ENCODE peak calls at places on chromosomes 7 and 10, in nine cellular contexts. One of them, this sample, is unnamed.
A peak's percentile ranks its signal among the peaks of the same experiment; 100 is the strongest.

GRCh38 chr7:40977533-40977932 is 725.4 kb downstream of the INHBA start:
- DNase-seq in HEK293T: no peak
- DNase-seq in activated T-helper 9 cell treated with anti-CD3 and anti-CD28 coated beads, Interleukin-2, amount 50 U/mL, for 16 hours: no peak
- DNase-seq in RPMI8226: no peak
- DNase-seq in left cardiac atrium: no peak
- DNase-seq in iris pigment epithelial cell: no peak
- DNase-seq in LHCN-M2: no peak
- DNase-seq in A549: no peak
- DNase-seq in GM13977: no peak
- DNase-seq in this sample: no peak

GRCh38 chr10:49166804-49167628 is 21.2 kb downstream of the TMEM273 start:
- DNase-seq in HEK293T: no peak
- DNase-seq in activated T-helper 9 cell treated with anti-CD3 and anti-CD28 coated beads, Interleukin-2, amount 50 U/mL, for 16 hours: no peak
- DNase-seq in RPMI8226: no peak
- DNase-seq in left cardiac atrium: no peak
- DNase-seq in iris pigment epithelial cell: no peak
- DNase-seq in LHCN-M2: no peak
- DNase-seq in A549: no peak
- DNase-seq in GM13977: no peak
- DNase-seq in this sample: no peak

GRCh38 chr7:80815733-80816132 is 103.1 kb downstream of the SEMA3C start:
- DNase-seq in HEK293T: no peak
- DNase-seq in activated T-helper 9 cell treated with anti-CD3 and anti-CD28 coated beads, Interleukin-2, amount 50 U/mL, for 16 hours: no peak
- DNase-seq in RPMI8226: no peak
- DNase-seq in left cardiac atrium: no peak
- DNase-seq in iris pigment epithelial cell: peak; percentile 54
- DNase-seq in LHCN-M2: no peak
- DNase-seq in A549: no peak
- DNase-seq in GM13977: no peak
- DNase-seq in this sample: no peak

GRCh38 chr10:70477661-70478162 is 855 bp upstream of the PALD1 start:
- DNase-seq in HEK293T: no peak
- DNase-seq in activated T-helper 9 cell treated with anti-CD3 and anti-CD28 coated beads, Interleukin-2, amount 50 U/mL, for 16 hours: peak; percentile 70
- DNase-seq in RPMI8226: peak; percentile 78
- DNase-seq in left cardiac atrium: peak; percentile 61
- DNase-seq in iris pigment epithelial cell: peak; percentile 39
- DNase-seq in LHCN-M2: no peak
- DNase-seq in A549: peak; percentile 50
- DNase-seq in GM13977: peak; percentile 67
- DNase-seq in this sample: no peak

GRCh38 chr7:124996778-124997177 is 67.2 kb upstream of the POT1 start:
- DNase-seq in HEK293T: no peak
- DNase-seq in activated T-helper 9 cell treated with anti-CD3 and anti-CD28 coated beads, Interleukin-2, amount 50 U/mL, for 16 hours: no peak
- DNase-seq in RPMI8226: peak; percentile 43
- DNase-seq in left cardiac atrium: no peak
- DNase-seq in iris pigment epithelial cell: peak; percentile 18
- DNase-seq in LHCN-M2: no peak
- DNase-seq in A549: peak; percentile 45
- DNase-seq in GM13977: no peak
- DNase-seq in this sample: no peak

GRCh38 chr7:80548790-80549530 is 37.1 kb upstream of the GNAT3 start:
- DNase-seq in HEK293T: no peak
- DNase-seq in activated T-helper 9 cell treated with anti-CD3 and anti-CD28 coated beads, Interleukin-2, amount 50 U/mL, for 16 hours: no peak
- DNase-seq in RPMI8226: no peak
- DNase-seq in left cardiac atrium: no peak
- DNase-seq in iris pigment epithelial cell: no peak
- DNase-seq in LHCN-M2: no peak
- DNase-seq in A549: no peak
- DNase-seq in GM13977: no peak
- DNase-seq in this sample: no peak

GRCh38 chr10:92816106-92816505 is 32.2 kb upstream of the EXOC6 start:
- DNase-seq in HEK293T: no peak
- DNase-seq in activated T-helper 9 cell treated with anti-CD3 and anti-CD28 coated beads, Interleukin-2, amount 50 U/mL, for 16 hours: no peak
- DNase-seq in RPMI8226: no peak
- DNase-seq in left cardiac atrium: no peak
- DNase-seq in iris pigment epithelial cell: peak; percentile 71
- DNase-seq in LHCN-M2: no peak
- DNase-seq in A549: no peak
- DNase-seq in GM13977: no peak
- DNase-seq in this sample: no peak

GRCh38 chr7:142389544-142389943 is 131.7 kb upstream of the PRSS58 start:
- DNase-seq in HEK293T: no peak
- DNase-seq in activated T-helper 9 cell treated with anti-CD3 and anti-CD28 coated beads, Interleukin-2, amount 50 U/mL, for 16 hours: no peak
- DNase-seq in RPMI8226: no peak
- DNase-seq in left cardiac atrium: no peak
- DNase-seq in iris pigment epithelial cell: peak; percentile 18
- DNase-seq in LHCN-M2: no peak
- DNase-seq in A549: no peak
- DNase-seq in GM13977: no peak
- DNase-seq in this sample: no peak

GRCh38 chr7:149071641-149072437 is 18.7 kb downstream of the ZNF786 start:
- DNase-seq in HEK293T: no peak
- DNase-seq in activated T-helper 9 cell treated with anti-CD3 and anti-CD28 coated beads, Interleukin-2, amount 50 U/mL, for 16 hours: peak; percentile 43
- DNase-seq in RPMI8226: no peak
- DNase-seq in left cardiac atrium: peak; percentile 34
- DNase-seq in iris pigment epithelial cell: no peak
- DNase-seq in LHCN-M2: no peak
- DNase-seq in A549: peak; percentile 79
- DNase-seq in GM13977: peak; percentile 45
- DNase-seq in this sample: no peak

GRCh38 chr10:113680172-113681111 is 730 bp downstream of the CASP7 start:
- DNase-seq in HEK293T: peak; percentile 36
- DNase-seq in activated T-helper 9 cell treated with anti-CD3 and anti-CD28 coated beads, Interleukin-2, amount 50 U/mL, for 16 hours: peak; percentile 11
- DNase-seq in RPMI8226: peak; percentile 55
- DNase-seq in left cardiac atrium: peak; percentile 45
- DNase-seq in iris pigment epithelial cell: peak; percentile 58
- DNase-seq in LHCN-M2: peak; percentile 93
- DNase-seq in A549: peak; percentile 57
- DNase-seq in GM13977: peak; percentile 46
- DNase-seq in this sample: no peak

GRCh38 chr10:94429049-94429707 is 26.8 kb downstream of the TBC1D12 start:
- DNase-seq in HEK293T: no peak
- DNase-seq in activated T-helper 9 cell treated with anti-CD3 and anti-CD28 coated beads, Interleukin-2, amount 50 U/mL, for 16 hours: no peak
- DNase-seq in RPMI8226: no peak
- DNase-seq in left cardiac atrium: no peak
- DNase-seq in iris pigment epithelial cell: peak; percentile 61
- DNase-seq in LHCN-M2: peak; percentile 69
- DNase-seq in A549: no peak
- DNase-seq in GM13977: no peak
- DNase-seq in this sample: no peak

GRCh38 chr7:98619450-98620321 is 2.6 kb downstream of the NPTX2 start:
- DNase-seq in HEK293T: no peak
- DNase-seq in activated T-helper 9 cell treated with anti-CD3 and anti-CD28 coated beads, Interleukin-2, amount 50 U/mL, for 16 hours: no peak
- DNase-seq in RPMI8226: peak; percentile 46
- DNase-seq in left cardiac atrium: no peak
- DNase-seq in iris pigment epithelial cell: peak; percentile 7
- DNase-seq in LHCN-M2: peak; percentile 93
- DNase-seq in A549: peak; percentile 33
- DNase-seq in GM13977: no peak
- DNase-seq in this sample: no peak

GRCh38 chr10:76017026-76017732 is 585.8 kb downstream of the LRMDA start:
- DNase-seq in HEK293T: no peak
- DNase-seq in activated T-helper 9 cell treated with anti-CD3 and anti-CD28 coated beads, Interleukin-2, amount 50 U/mL, for 16 hours: no peak
- DNase-seq in RPMI8226: no peak
- DNase-seq in left cardiac atrium: no peak
- DNase-seq in iris pigment epithelial cell: no peak
- DNase-seq in LHCN-M2: no peak
- DNase-seq in A549: no peak
- DNase-seq in GM13977: no peak
- DNase-seq in this sample: no peak

GRCh38 chr10:35409094-35409582 is 72.8 kb downstream of the CCNY start:
- DNase-seq in HEK293T: no peak
- DNase-seq in activated T-helper 9 cell treated with anti-CD3 and anti-CD28 coated beads, Interleukin-2, amount 50 U/mL, for 16 hours: no peak
- DNase-seq in RPMI8226: peak; percentile 35
- DNase-seq in left cardiac atrium: no peak
- DNase-seq in iris pigment epithelial cell: peak; percentile 76
- DNase-seq in LHCN-M2: peak; percentile 100
- DNase-seq in A549: no peak
- DNase-seq in GM13977: no peak
- DNase-seq in this sample: no peak

GRCh38 chr10:69840773-69841172 is 39.1 kb downstream of the COL13A1 start:
- DNase-seq in HEK293T: no peak
- DNase-seq in activated T-helper 9 cell treated with anti-CD3 and anti-CD28 coated beads, Interleukin-2, amount 50 U/mL, for 16 hours: no peak
- DNase-seq in RPMI8226: no peak
- DNase-seq in left cardiac atrium: no peak
- DNase-seq in iris pigment epithelial cell: no peak
- DNase-seq in LHCN-M2: no peak
- DNase-seq in A549: no peak
- DNase-seq in GM13977: no peak
- DNase-seq in this sample: no peak

GRCh38 chr7:75596727-75597614 is 104.9 kb downstream of the SPDYE5 start:
- DNase-seq in HEK293T: no peak
- DNase-seq in activated T-helper 9 cell treated with anti-CD3 and anti-CD28 coated beads, Interleukin-2, amount 50 U/mL, for 16 hours: no peak
- DNase-seq in RPMI8226: no peak
- DNase-seq in left cardiac atrium: no peak
- DNase-seq in iris pigment epithelial cell: peak; percentile 33
- DNase-seq in LHCN-M2: no peak
- DNase-seq in A549: peak; percentile 31
- DNase-seq in GM13977: peak; percentile 77
- DNase-seq in this sample: no peak

GRCh38 chr10:48523820-48524758 is 80.8 kb downstream of the ARHGAP22 start:
- DNase-seq in HEK293T: peak; percentile 84
- DNase-seq in activated T-helper 9 cell treated with anti-CD3 and anti-CD28 coated beads, Interleukin-2, amount 50 U/mL, for 16 hours: no peak
- DNase-seq in RPMI8226: no peak
- DNase-seq in left cardiac atrium: no peak
- DNase-seq in iris pigment epithelial cell: peak; percentile 9
- DNase-seq in LHCN-M2: no peak
- DNase-seq in A549: peak; percentile 29
- DNase-seq in GM13977: peak; percentile 65
- DNase-seq in this sample: peak; percentile 48

GRCh38 chr7:74344786-74345185 is 55.6 kb downstream of the CLIP2 start:
- DNase-seq in HEK293T: no peak
- DNase-seq in activated T-helper 9 cell treated with anti-CD3 and anti-CD28 coated beads, Interleukin-2, amount 50 U/mL, for 16 hours: no peak
- DNase-seq in RPMI8226: no peak
- DNase-seq in left cardiac atrium: no peak
- DNase-seq in iris pigment epithelial cell: no peak
- DNase-seq in LHCN-M2: peak; percentile 66
- DNase-seq in A549: no peak
- DNase-seq in GM13977: no peak
- DNase-seq in this sample: no peak

GRCh38 chr10:84264611-84265141 is 19.8 kb downstream of the RGR start:
- DNase-seq in HEK293T: peak; percentile 81
- DNase-seq in activated T-helper 9 cell treated with anti-CD3 and anti-CD28 coated beads, Interleukin-2, amount 50 U/mL, for 16 hours: peak; percentile 57
- DNase-seq in RPMI8226: peak; percentile 51
- DNase-seq in left cardiac atrium: peak; percentile 67
- DNase-seq in iris pigment epithelial cell: peak; percentile 53
- DNase-seq in LHCN-M2: peak; percentile 35
- DNase-seq in A549: peak; percentile 58
- DNase-seq in GM13977: peak; percentile 70
- DNase-seq in this sample: no peak

GRCh38 chr7:73366127-73366526 is 38.2 kb downstream of the FKBP6 start:
- DNase-seq in HEK293T: no peak
- DNase-seq in activated T-helper 9 cell treated with anti-CD3 and anti-CD28 coated beads, Interleukin-2, amount 50 U/mL, for 16 hours: no peak
- DNase-seq in RPMI8226: no peak
- DNase-seq in left cardiac atrium: no peak
- DNase-seq in iris pigment epithelial cell: no peak
- DNase-seq in LHCN-M2: no peak
- DNase-seq in A549: no peak
- DNase-seq in GM13977: no peak
- DNase-seq in this sample: no peak

GRCh38 chr7:102912742-102913141 is at the start of gene LRRC17:
- DNase-seq in HEK293T: peak; percentile 60
- DNase-seq in activated T-helper 9 cell treated with anti-CD3 and anti-CD28 coated beads, Interleukin-2, amount 50 U/mL, for 16 hours: no peak
- DNase-seq in RPMI8226: no peak
- DNase-seq in left cardiac atrium: peak; percentile 23
- DNase-seq in iris pigment epithelial cell: peak; percentile 95
- DNase-seq in LHCN-M2: peak; percentile 100
- DNase-seq in A549: no peak
- DNase-seq in GM13977: no peak
- DNase-seq in this sample: no peak

This sample was measured in RWPE2.